ENCODE peak calls at places on chromosomes 2 and 18, in five cellular contexts. E, J, V, P and W are unnamed samples.

GRCh38 chr18:37430346-37431076 is 135.1 kb downstream of the CELF4 start:
- DNase-seq in E (no peak), V (peak; percentile 87), J (no peak), P (no peak), W (peak; percentile 60)

GRCh38 chr2:67790622-67791021 is 272.2 kb downstream of the C1D start:
- DNase-seq in J (no peak), V (no peak), E (no peak), P (peak; percentile 86), W (no peak)

GRCh38 chr2:62642429-62643099 is 62.9 kb upstream of the EHBP1 start:
- DNase-seq in V (no peak), E (no peak), J (no peak), P (no peak), W (no peak)

GRCh38 chr18:23300211-23300887 is 152.7 kb upstream of the RIOK3 start:
- DNase-seq in J (no peak), P (no peak), V (no peak), E (no peak), W (peak; percentile 44)

GRCh38 chr2:239145106-239145505 is 255.7 kb downstream of the HDAC4 start:
- DNase-seq in J (no peak), E (no peak), P (no peak), V (peak; percentile 73), W (no peak)

GRCh38 chr2:35410431-35411061 is 945.0 kb upstream of the CRIM1 start:
- DNase-seq in V (peak; percentile 13), J (peak; percentile 45), E (peak; percentile 72), P (peak; percentile 52), W (peak; percentile 70)

GRCh38 chr2:200702646-200703118 is 109.0 kb upstream of the BZW1 start:
- DNase-seq in J (no peak), V (no peak), E (no peak), P (no peak), W (no peak)

GRCh38 chr2:190159453-190159852 is 96.9 kb upstream of the MSTN start:
- DNase-seq in P (peak; percentile 61), E (no peak), J (no peak), V (no peak), W (no peak)

GRCh38 chr2:86053166-86053565 is 52.5 kb downstream of the POLR1A start:
- DNase-seq in V (no peak), P (no peak), J (no peak), E (no peak), W (no peak)
- H3K36me3 ChIP-seq in V (peaks cover 27% of the 10 kb centered on the region), P (peaks cover 13% of the 10 kb centered on the region), J (peaks cover 35% of the 10 kb centered on the region), E (peaks cover 21% of the 10 kb centered on the region), W (peaks cover 59% of the 10 kb centered on the region)

GRCh38 chr18:43826215-43826614 is 548.9 kb upstream of the SYT4 start:
- DNase-seq in J (no peak), P (no peak), V (no peak), E (no peak), W (no peak)
- H3K36me3 ChIP-seq in J (no peaks in the 10 kb centered on the region), P (no peaks in the 10 kb centered on the region), V (no peaks in the 10 kb centered on the region), E (no peaks in the 10 kb centered on the region), W (no peaks in the 10 kb centered on the region)

DNA sequence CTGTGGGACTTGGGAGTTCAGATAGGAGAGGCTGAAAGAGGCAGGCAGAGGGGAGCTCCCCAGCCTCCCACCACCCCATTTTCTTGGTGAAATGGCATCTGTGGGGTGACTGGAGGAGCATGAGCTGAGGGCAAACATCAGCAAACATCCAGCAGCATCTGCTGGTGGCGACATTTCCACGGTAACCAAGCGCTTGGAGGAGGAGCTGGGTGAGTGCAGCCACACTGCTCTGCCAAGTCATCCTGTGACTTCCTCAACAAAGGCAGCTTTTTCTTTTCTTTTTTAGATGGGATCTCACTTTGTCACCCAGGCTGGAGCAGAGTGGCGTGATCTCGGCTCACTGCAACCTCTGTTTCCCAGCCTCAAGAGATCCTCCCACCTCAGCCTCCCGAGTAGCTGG is 5.6 kb downstream of the TXNL4A start:
- DNase-seq in E (no peak), V (no peak), J (no peak), P (peak; percentile 30), W (no peak)
- H3K36me3 ChIP-seq in E (no peaks in the 10 kb centered on the region), V (peaks cover 7% of the 10 kb centered on the region), J (peaks cover 7% of the 10 kb centered on the region), P (peaks cover 5% of the 10 kb centered on the region), W (peaks cover 73% of the 10 kb centered on the region)

GRCh38 chr2:65108778-65109177 is 21.1 kb downstream of the RAB1A start:
- DNase-seq in E (no peak), J (no peak), P (no peak), V (no peak), W (no peak)
- H3K36me3 ChIP-seq in E (peaks cover 4% of the 10 kb centered on the region), J (no peaks in the 10 kb centered on the region), P (no peaks in the 10 kb centered on the region), V (no peaks in the 10 kb centered on the region), W (peaks cover 21% of the 10 kb centered on the region)

GRCh38 chr2:237732070-237732469 is 66.5 kb upstream of the RBM44 start:
- DNase-seq in E (no peak), P (no peak), V (no peak), J (no peak), W (no peak)

GRCh38 chr2:237727363-237727762 is 71.2 kb upstream of the RBM44 start:
- DNase-seq in P (no peak), E (no peak), V (no peak), J (no peak), W (no peak)

GRCh38 chr2:237732790-237733349 is 65.7 kb upstream of the RBM44 start:
- DNase-seq in V (peak; percentile 66), E (peak; percentile 38), J (no peak), P (no peak), W (no peak)

GRCh38 chr2:237731663-237732062 is 66.9 kb upstream of the RBM44 start:
- DNase-seq in V (no peak), P (peak; percentile 65), J (no peak), E (no peak), W (no peak)

GRCh38 chr2:237729681-237730475 is 68.7 kb upstream of the RBM44 start:
- DNase-seq in P (no peak), V (no peak), E (no peak), J (no peak), W (no peak)
- H3K36me3 ChIP-seq in P (peaks cover 1% of the 10 kb centered on the region), V (no peaks in the 10 kb centered on the region), E (no peaks in the 10 kb centered on the region), J (no peaks in the 10 kb centered on the region), W (no peaks in the 10 kb centered on the region)

GRCh38 chr2:197710424-197711042 is 5.4 kb downstream of the MARS2 start:
- DNase-seq in E (no peak), J (no peak), V (no peak), P (no peak), W (no peak)
- H3K36me3 ChIP-seq in E (no peaks in the 10 kb centered on the region), J (no peaks in the 10 kb centered on the region), V (peaks cover 4% of the 10 kb centered on the region), P (no peaks in the 10 kb centered on the region), W (peaks cover 18% of the 10 kb centered on the region)

GRCh38 chr2:154194917-154195643 is 323.4 kb downstream of the GALNT13 start:
- DNase-seq in V (no peak), P (no peak), E (no peak), J (no peak), W (no peak)
- H3K36me3 ChIP-seq in V (no peaks in the 10 kb centered on the region), P (no peaks in the 10 kb centered on the region), E (no peaks in the 10 kb centered on the region), J (no peaks in the 10 kb centered on the region), W (no peaks in the 10 kb centered on the region)

DNA sequence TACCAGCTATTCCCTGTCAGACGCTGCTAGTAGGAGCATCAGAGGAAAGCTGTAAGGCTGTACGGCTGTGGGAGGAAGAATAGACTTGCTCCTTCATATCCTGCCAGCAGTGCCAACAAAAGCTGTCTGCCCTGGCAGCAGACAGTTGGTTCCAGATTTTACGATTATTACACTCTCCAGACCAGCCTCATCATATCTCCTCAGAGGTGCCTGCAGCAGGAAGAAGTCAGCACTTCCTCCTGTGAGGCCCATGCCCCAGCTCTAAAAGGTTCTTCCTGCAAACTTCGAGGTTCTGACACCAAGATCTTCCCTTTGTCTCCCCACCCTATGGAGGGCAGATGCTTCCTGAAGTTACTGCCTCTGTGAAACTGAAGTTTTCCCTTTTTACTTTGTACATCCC is 537.7 kb upstream of the PKDCC start:
- DNase-seq in P (no peak), V (no peak), E (no peak), J (no peak), W (no peak)
- H3K36me3 ChIP-seq in P (no peaks in the 10 kb centered on the region), V (no peaks in the 10 kb centered on the region), E (no peaks in the 10 kb centered on the region), J (no peaks in the 10 kb centered on the region), W (no peaks in the 10 kb centered on the region)

DNA sequence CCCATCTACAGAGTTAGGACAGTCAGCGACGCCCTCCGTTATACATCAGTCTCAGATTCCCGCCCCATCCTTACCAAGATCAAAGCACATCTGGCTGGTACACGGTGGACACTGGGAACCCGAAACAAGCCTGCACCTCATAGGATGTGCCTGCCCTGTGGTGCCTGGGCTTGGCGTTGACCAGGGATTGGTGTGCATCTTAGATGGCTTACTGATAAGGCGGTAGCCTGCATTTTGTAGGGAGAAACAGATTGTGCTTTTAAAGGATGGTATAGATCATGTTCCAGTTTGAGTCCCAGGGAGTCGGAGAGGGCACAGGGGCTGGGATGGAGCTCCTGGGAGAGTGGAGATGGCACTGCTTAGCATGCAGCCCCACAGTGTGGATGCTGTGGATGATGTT is 108.0 kb downstream of the EML6 start:
- DNase-seq in V (no peak), E (no peak), J (no peak), P (no peak), W (no peak)
- H3K36me3 ChIP-seq in V (no peaks in the 10 kb centered on the region), E (no peaks in the 10 kb centered on the region), J (no peaks in the 10 kb centered on the region), P (no peaks in the 10 kb centered on the region), W (no peaks in the 10 kb centered on the region)